ENCODE peak calls at places on chromosomes 7 and 10, in eight cellular contexts. S is endothelial cell; R is brain microvascular endothelial cell; V is stimulated activated naive CD4-positive, alpha-beta T cell; G is stimulated activated CD4-positive, alpha-beta T cell treated with anti-CD3 and anti-CD28 coated beads, Interleukin-1b, Interleukin-23, amount 100 ng/mL, for 4 hours; K is AG20443; I is GM04503; E is colonic mucosa. Q is an unnamed sample.
A peak's percentile ranks its signal among the peaks of the same experiment; 100 is the strongest.

GRCh38 chr7:148050492-148051158 is 539.9 kb upstream of the C7orf33 start:
- DNase-seq in S (no peak), R (no peak), V (no peak), G (no peak), K (no peak), I (no peak), E (no peak), Q (no peak)

GRCh38 chr7:10571759-10572158 is 401.9 kb upstream of the PHF14 start:
- DNase-seq in S (no peak), R (no peak), V (no peak), G (no peak), K (no peak), I (no peak), E (no peak), Q (no peak)

GRCh38 chr10:102523250-102524029 is 19.7 kb downstream of the SUFU start:
- DNase-seq in S (no peak), R (peak; percentile 47), V (no peak), G (no peak), K (peak; percentile 37), I (peak; percentile 34), E (no peak), Q (peak; percentile 58)

GRCh38 chr10:34319197-34319846 is 495.8 kb downstream of the PARD3 start:
- DNase-seq in S (no peak), R (peak; percentile 85), V (no peak), G (no peak), K (peak; percentile 75), I (peak; percentile 92), E (peak; percentile 57), Q (peak; percentile 17)

GRCh38 chr7:140476698-140477261 is 2.5 kb downstream of the MKRN1 start:
- DNase-seq in S (no peak), R (no peak), V (no peak), G (no peak), K (no peak), I (no peak), E (no peak), Q (no peak)

GRCh38 chr10:132365102-132365501 is 31.9 kb upstream of the PWWP2B start:
- DNase-seq in S (no peak), R (no peak), V (no peak), G (no peak), K (no peak), I (no peak), E (no peak), Q (no peak)

GRCh38 chr7:128265906-128266300 is 24.8 kb downstream of the LEP start:
- DNase-seq in S (no peak), R (no peak), V (no peak), G (no peak), K (no peak), I (no peak), E (no peak), Q (no peak)

GRCh38 chr10:76282122-76283030 is 851.0 kb downstream of the LRMDA start:
- DNase-seq in S (no peak), R (no peak), V (no peak), G (no peak), K (no peak), I (no peak), E (no peak), Q (peak; percentile 90)

GRCh38 chr7:116970148-116970910 is 17.0 kb downstream of the ST7 start:
- DNase-seq in S (no peak), R (no peak), V (no peak), G (no peak), K (no peak), I (no peak), E (no peak), Q (no peak)

GRCh38 chr7:120304674-120305073 is 31.7 kb downstream of the KCND2 start:
- DNase-seq in S (no peak), R (no peak), V (no peak), G (no peak), K (no peak), I (no peak), E (no peak), Q (no peak)

GRCh38 chr7:100190059-100190711 is 12.5 kb downstream of the STAG3 start:
- DNase-seq in S (no peak), R (peak; percentile 20), V (peak; percentile 59), G (no peak), K (peak; percentile 32), I (no peak), E (no peak), Q (peak; percentile 24)

GRCh38 chr7:98870807-98871491 is 1.1 kb upstream of the TMEM130 start:
- DNase-seq in S (no peak), R (no peak), V (no peak), G (no peak), K (no peak), I (no peak), E (no peak), Q (no peak)

GRCh38 chr10:124157286-124157685 is 63.9 kb upstream of the CHST15 start:
- DNase-seq in S (no peak), R (no peak), V (no peak), G (no peak), K (peak; percentile 50), I (no peak), E (no peak), Q (no peak)

GRCh38 chr10:132549416-132549815 is 11.8 kb downstream of the INPP5A start:
- DNase-seq in S (no peak), R (no peak), V (no peak), G (no peak), K (no peak), I (no peak), E (no peak), Q (no peak)

GRCh38 chr7:94276797-94277196 is 117.9 kb upstream of the COL1A2 start:
- DNase-seq in S (no peak), R (no peak), V (no peak), G (no peak), K (peak; percentile 51), I (no peak), E (no peak), Q (peak; percentile 32)

GRCh38 chr10:129530486-129531065 is 63.5 kb downstream of the MGMT start:
- DNase-seq in S (no peak), R (no peak), V (no peak), G (no peak), K (peak; percentile 50), I (no peak), E (no peak), Q (no peak)

GRCh38 chr10:79180619-79181221 is 112.0 kb downstream of the ZMIZ1 start:
- DNase-seq in S (no peak), R (no peak), V (no peak), G (no peak), K (no peak), I (no peak), E (no peak), Q (no peak)

GRCh38 chr10:112373912-112374338 is at the start of gene ACSL5:
- DNase-seq in S (no peak), R (no peak), V (no peak), G (no peak), K (no peak), I (no peak), E (peak; percentile 78), Q (no peak)

GRCh38 chr7:22205631-22206030 is 151.3 kb downstream of the RAPGEF5 start:
- DNase-seq in S (no peak), R (no peak), V (no peak), G (no peak), K (no peak), I (no peak), E (no peak), Q (no peak)

GRCh38 chr7:94741179-94741578 is 85.2 kb upstream of the SGCE start:
- DNase-seq in S (no peak), R (no peak), V (no peak), G (no peak), K (no peak), I (no peak), E (no peak), Q (no peak)

GRCh38 chr7:159098795-159099194 is 45.9 kb downstream of the VIPR2 start:
- DNase-seq in S (no peak), R (no peak), V (no peak), G (no peak), K (peak; percentile 67), I (no peak), E (no peak), Q (no peak)

GRCh38 chr10:14659626-14660196 is 115.0 kb downstream of the FAM107B start:
- DNase-seq in S (no peak), R (no peak), V (peak; percentile 13), G (no peak), K (no peak), I (no peak), E (no peak), Q (no peak)

Q was measured in kidney tubule cell.